ENCODE peak calls at places on chromosomes 1 and 21, in four cellular contexts. One of them, this sample, is unnamed.

GRCh38 chr1:33986389-33987095 is 122.7 kb downstream of the HMGB4 start:
- DNase-seq in GM12878: no peak
- DNase-seq in K562: no peak
- DNase-seq in HepG2: no peak
- DNase-seq in this sample: no peak

GRCh38 chr1:210418863-210419641 is 90.3 kb downstream of the HHAT start:
- DNase-seq in K562: no peak
- DNase-seq in HepG2: no peak
- DNase-seq in GM12878: no peak
- DNase-seq in this sample: no peak

GRCh38 chr1:1629430-1630190 is 2.4 kb upstream of the MMP23B start:
- DNase-seq in K562: peak; percentile 21
- DNase-seq in HepG2: no peak
- DNase-seq in GM12878: no peak
- DNase-seq in this sample: no peak

GRCh38 chr1:111565079-111565478 is 54.5 kb upstream of the RAP1A start:
- DNase-seq in K562: no peak
- DNase-seq in GM12878: no peak
- DNase-seq in HepG2: no peak
- DNase-seq in this sample: no peak

GRCh38 chr21:25176637-25177412 is 430.5 kb downstream of the MRPL39 start:
- DNase-seq in K562: no peak
- DNase-seq in HepG2: no peak
- DNase-seq in GM12878: peak; percentile 87
- DNase-seq in this sample: no peak

GRCh38 chr21:41948901-41949300 is 4.9 kb downstream of the C2CD2 start:
- DNase-seq in HepG2: no peak
- DNase-seq in GM12878: no peak
- DNase-seq in K562: no peak
- DNase-seq in this sample: no peak

GRCh38 chr1:158972841-158973240 is 36.9 kb upstream of the IFI16 start:
- DNase-seq in HepG2: no peak
- DNase-seq in K562: no peak
- DNase-seq in GM12878: no peak
- DNase-seq in this sample: no peak

GRCh38 chr1:154325583-154326545 is 539 bp downstream of the ATP8B2 start:
- DNase-seq in K562: peak; percentile 86
- DNase-seq in GM12878: no peak
- DNase-seq in HepG2: peak; percentile 82
- DNase-seq in this sample: peak; percentile 97

GRCh38 chr1:41806472-41807155 is 112.1 kb downstream of the HIVEP3 start:
- DNase-seq in GM12878: no peak
- DNase-seq in HepG2: no peak
- DNase-seq in K562: peak; percentile 29
- DNase-seq in this sample: no peak

GRCh38 chr1:233389867-233390266 is 62.3 kb downstream of the MAP3K21 start:
- DNase-seq in GM12878: no peak
- DNase-seq in HepG2: no peak
- DNase-seq in K562: no peak
- DNase-seq in this sample: no peak

GRCh38 chr1:88698140-88698539 is 14.1 kb downstream of the PKN2 start:
- DNase-seq in K562: peak; percentile 14
- DNase-seq in GM12878: no peak
- DNase-seq in HepG2: no peak
- DNase-seq in this sample: no peak

GRCh38 chr1:27275686-27276085 is 41.3 kb downstream of the WDTC1 start:
- DNase-seq in K562: no peak
- DNase-seq in GM12878: no peak
- DNase-seq in HepG2: no peak
- DNase-seq in this sample: no peak

GRCh38 chr21:41950941-41951408 is 2.8 kb downstream of the C2CD2 start:
- DNase-seq in GM12878: no peak
- DNase-seq in HepG2: no peak
- DNase-seq in K562: no peak
- DNase-seq in this sample: no peak

GRCh38 chr1:8866792-8867415 is 11.6 kb downstream of the ENO1 start:
- DNase-seq in K562: no peak
- DNase-seq in GM12878: no peak
- DNase-seq in HepG2: no peak
- DNase-seq in this sample: no peak

GRCh38 chr1:21539933-21540332 is 30.7 kb downstream of the ALPL start:
- DNase-seq in K562: peak; percentile 50
- DNase-seq in GM12878: no peak
- DNase-seq in HepG2: peak; percentile 31
- DNase-seq in this sample: peak; percentile 47

GRCh38 chr1:14824314-14824915 is 225.9 kb downstream of the KAZN start:
- DNase-seq in K562: no peak
- DNase-seq in GM12878: no peak
- DNase-seq in HepG2: no peak
- DNase-seq in this sample: no peak

GRCh38 chr1:181076852-181077251 is 11.6 kb upstream of the IER5 start:
- DNase-seq in GM12878: no peak
- DNase-seq in HepG2: no peak
- DNase-seq in K562: no peak
- DNase-seq in this sample: no peak

GRCh38 chr1:197998110-197998509 is 80.9 kb downstream of the LHX9 start:
- DNase-seq in K562: no peak
- DNase-seq in HepG2: no peak
- DNase-seq in GM12878: no peak
- DNase-seq in this sample: no peak
- TF ChIP-seq POLR2AphosphoS2 in K562: no peak
- TF ChIP-seq POLR2AphosphoS2 in HepG2: no peak
- TF ChIP-seq POLR2AphosphoS2 in GM12878: no peak
- TF ChIP-seq POLR2AphosphoS2 in this sample: no peak

GRCh38 chr1:152388889-152389288 is 25.2 kb downstream of the CRNN start:
- DNase-seq in HepG2: no peak
- DNase-seq in K562: no peak
- DNase-seq in GM12878: no peak
- DNase-seq in this sample: no peak

GRCh38 chr1:152392909-152393308 is 21.2 kb downstream of the CRNN start:
- DNase-seq in HepG2: no peak
- DNase-seq in GM12878: no peak
- DNase-seq in K562: no peak
- DNase-seq in this sample: no peak

GRCh38 chr1:152386940-152387339 is 27.1 kb downstream of the CRNN start:
- DNase-seq in GM12878: no peak
- DNase-seq in K562: no peak
- DNase-seq in HepG2: no peak
- DNase-seq in this sample: no peak
- TF ChIP-seq POLR2AphosphoS2 in GM12878: no peak
- TF ChIP-seq POLR2AphosphoS2 in K562: no peak
- TF ChIP-seq POLR2AphosphoS2 in HepG2: no peak
- TF ChIP-seq POLR2AphosphoS2 in this sample: no peak

GRCh38 chr1:110308247-110308646 is 30.9 kb upstream of the RBM15 start:
- DNase-seq in HepG2: no peak
- DNase-seq in K562: no peak
- DNase-seq in GM12878: no peak
- DNase-seq in this sample: no peak
- TF ChIP-seq POLR2AphosphoS2 in HepG2: no peak
- TF ChIP-seq POLR2AphosphoS2 in K562: no peak
- TF ChIP-seq POLR2AphosphoS2 in GM12878: no peak
- TF ChIP-seq POLR2AphosphoS2 in this sample: no peak

DNA sequence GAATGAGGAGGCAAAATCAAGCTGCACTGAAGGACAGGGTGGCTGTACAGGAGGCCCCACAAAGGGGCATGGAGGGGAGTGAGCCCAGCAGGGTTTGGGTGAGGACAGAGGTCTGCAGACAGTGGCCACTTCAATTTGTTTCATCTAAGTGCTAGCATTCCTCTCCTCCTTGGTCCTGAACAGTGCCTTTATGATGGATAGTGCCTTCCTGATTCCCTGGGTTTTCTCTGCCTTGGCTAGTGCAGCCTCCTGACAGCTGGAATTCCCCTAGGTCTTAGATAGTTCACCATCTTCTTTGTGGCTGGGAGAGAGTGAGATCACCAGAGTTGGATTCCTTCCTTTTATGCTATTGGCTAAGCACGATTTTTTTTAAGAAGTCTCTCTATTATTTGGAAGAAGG is 3.8 kb upstream of the HPCAL4 start:
- DNase-seq in HepG2: no peak
- DNase-seq in GM12878: no peak
- DNase-seq in K562: no peak
- DNase-seq in this sample: no peak
- TF ChIP-seq POLR2AphosphoS2 in HepG2: no peak
- TF ChIP-seq POLR2AphosphoS2 in GM12878: no peak
- TF ChIP-seq POLR2AphosphoS2 in K562: no peak
- TF ChIP-seq POLR2AphosphoS2 in this sample: no peak

GRCh38 chr1:226889616-226890330 is 19.4 kb downstream of the PSEN2 start:
- DNase-seq in GM12878: no peak
- DNase-seq in K562: no peak
- DNase-seq in HepG2: no peak
- DNase-seq in this sample: no peak
- TF ChIP-seq POLR2AphosphoS2 in GM12878: no peak
- TF ChIP-seq POLR2AphosphoS2 in K562: no peak
- TF ChIP-seq POLR2AphosphoS2 in HepG2: no peak
- TF ChIP-seq POLR2AphosphoS2 in this sample: no peak

GRCh38 chr21:36411301-36411700 is 26.1 kb downstream of the CHAF1B start:
- DNase-seq in K562: no peak
- DNase-seq in HepG2: no peak
- DNase-seq in GM12878: no peak
- DNase-seq in this sample: no peak

GRCh38 chr21:36419241-36419640 is 34.0 kb downstream of the CHAF1B start:
- DNase-seq in K562: no peak
- DNase-seq in HepG2: no peak
- DNase-seq in GM12878: no peak
- DNase-seq in this sample: no peak

GRCh38 chr21:36412916-36413315 is 27.7 kb downstream of the CHAF1B start:
- DNase-seq in GM12878: no peak
- DNase-seq in HepG2: no peak
- DNase-seq in K562: no peak
- DNase-seq in this sample: no peak

GRCh38 chr21:36419996-36420395 is 34.8 kb downstream of the CHAF1B start:
- DNase-seq in HepG2: peak; percentile 63
- DNase-seq in GM12878: no peak
- DNase-seq in K562: peak; percentile 89
- DNase-seq in this sample: peak; percentile 84

GRCh38 chr21:36415375-36415774 is 30.2 kb downstream of the CHAF1B start:
- DNase-seq in K562: no peak
- DNase-seq in HepG2: no peak
- DNase-seq in GM12878: no peak
- DNase-seq in this sample: no peak
- TF ChIP-seq POLR2AphosphoS2 in K562: no peak
- TF ChIP-seq POLR2AphosphoS2 in HepG2: no peak
- TF ChIP-seq POLR2AphosphoS2 in GM12878: no peak
- TF ChIP-seq POLR2AphosphoS2 in this sample: no peak

DNA sequence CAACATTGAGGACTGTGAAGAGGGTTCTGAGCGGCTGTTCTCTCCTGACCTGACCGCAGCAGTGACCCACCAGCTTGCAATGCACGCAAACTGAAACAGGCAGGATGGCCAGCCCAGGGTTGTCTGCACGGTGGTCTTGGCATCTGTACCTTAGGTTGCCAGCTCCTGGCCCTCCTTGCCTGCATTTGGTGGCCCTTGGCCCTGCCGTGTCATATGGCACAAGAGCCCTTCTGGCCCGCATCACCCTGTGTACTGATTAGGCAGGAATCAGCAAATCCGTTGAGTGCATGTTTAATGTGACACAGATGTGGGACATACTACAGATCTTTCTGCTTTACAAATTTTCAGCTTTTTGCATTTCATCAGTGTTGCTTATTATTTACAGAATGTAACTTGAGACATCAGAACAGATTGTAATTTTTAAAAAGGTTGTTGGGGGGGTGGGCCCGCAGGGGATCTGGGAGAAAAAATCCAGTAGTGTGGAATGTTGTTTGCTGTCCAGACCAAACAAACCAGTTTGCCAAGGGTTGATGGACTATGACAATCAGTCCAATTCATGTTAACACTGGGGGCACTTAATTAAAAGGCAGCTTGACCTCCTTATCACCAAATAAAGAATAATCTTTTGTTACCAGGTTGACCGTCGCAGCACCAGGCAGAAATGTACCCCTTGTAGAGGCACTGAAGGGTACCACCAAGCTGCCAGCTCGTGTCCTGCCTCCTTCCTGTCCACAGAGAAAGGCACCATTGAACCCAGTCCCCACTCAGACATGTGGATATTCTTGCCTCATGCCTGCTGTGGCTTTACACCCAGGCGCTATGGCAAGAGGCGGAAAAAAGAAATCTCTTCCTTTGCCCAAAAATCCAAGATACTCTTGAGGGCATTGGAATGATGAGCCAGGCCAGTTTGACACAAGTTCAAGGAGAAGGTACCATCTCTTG is 132.5 kb downstream of the DHRS3 start:
- DNase-seq in K562: no peak
- DNase-seq in HepG2: peak; percentile 54
- DNase-seq in GM12878: no peak
- DNase-seq in this sample: no peak
- TF ChIP-seq POLR2AphosphoS2 in K562: no peak
- TF ChIP-seq POLR2AphosphoS2 in HepG2: no peak
- TF ChIP-seq POLR2AphosphoS2 in GM12878: no peak
- TF ChIP-seq POLR2AphosphoS2 in this sample: no peak

GRCh38 chr1:157831968-157832626 is 9.5 kb downstream of the CD5L start:
- DNase-seq in GM12878: no peak
- DNase-seq in K562: no peak
- DNase-seq in HepG2: no peak
- DNase-seq in this sample: no peak
- TF ChIP-seq POLR2AphosphoS2 in GM12878: no peak
- TF ChIP-seq POLR2AphosphoS2 in K562: no peak
- TF ChIP-seq POLR2AphosphoS2 in HepG2: no peak
- TF ChIP-seq POLR2AphosphoS2 in this sample: no peak

DNA sequence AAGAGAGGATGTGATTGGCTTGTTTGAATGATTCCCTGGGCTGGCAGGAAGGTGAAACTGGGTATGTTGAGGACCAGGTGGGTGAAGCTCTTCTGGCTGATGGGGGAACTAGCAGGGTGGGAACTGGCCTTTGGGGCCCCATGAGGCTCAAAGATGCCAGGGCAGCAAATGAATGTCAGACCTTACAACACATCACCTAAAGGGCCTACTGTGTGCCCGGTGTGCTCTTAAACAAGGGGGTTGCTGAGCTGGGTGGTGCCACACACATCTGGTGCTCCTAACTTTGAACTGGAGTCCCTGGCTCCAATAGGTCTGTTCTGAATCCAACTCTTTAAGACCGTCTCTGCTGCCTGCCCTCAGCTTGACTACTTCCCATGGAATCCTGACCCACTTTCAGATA is 21.3 kb upstream of the HTR1D start:
- DNase-seq in HepG2: no peak
- DNase-seq in K562: no peak
- DNase-seq in GM12878: no peak
- DNase-seq in this sample: no peak
- TF ChIP-seq POLR2AphosphoS2 in HepG2: no peak
- TF ChIP-seq POLR2AphosphoS2 in K562: no peak
- TF ChIP-seq POLR2AphosphoS2 in GM12878: no peak
- TF ChIP-seq POLR2AphosphoS2 in this sample: no peak

GRCh38 chr21:45383111-45383614 is 21.8 kb upstream of the COL18A1 start:
- DNase-seq in HepG2: peak; percentile 57
- DNase-seq in GM12878: no peak
- DNase-seq in K562: peak; percentile 59
- DNase-seq in this sample: no peak
- TF ChIP-seq POLR2AphosphoS2 in HepG2: no peak
- TF ChIP-seq POLR2AphosphoS2 in GM12878: no peak
- TF ChIP-seq POLR2AphosphoS2 in K562: no peak
- TF ChIP-seq POLR2AphosphoS2 in this sample: no peak

This sample was measured in A549.